ENCODE peak calls at places on chromosomes 7 and 10, in eight cellular contexts. V is body of pancreas, A is esophagus squamous epithelium, J is heart right ventricle, Z is psoas muscle, G is cardiac fibroblast, T is GM13976, Q is OCI-LY7. N is an unnamed sample.

GRCh38 chr7:2503056-2503941 is 16.3 kb upstream of the LFNG start:
- DNase-seq in V (no peak), A (no peak), J (no peak), Z (no peak), G (no peak), T (no peak), Q (no peak), N (no peak)

GRCh38 chr7:143285454-143285756 is 647 bp downstream of the TMEM139 start:
- DNase-seq in V (peak; percentile 54), A (no peak), J (no peak), Z (no peak), G (no peak), T (no peak), Q (no peak), N (no peak)

GRCh38 chr7:28729276-28729675 is 228.9 kb downstream of the TRIL start:
- DNase-seq in V (no peak), A (no peak), J (no peak), Z (no peak), G (no peak), T (no peak), Q (no peak), N (no peak)

GRCh38 chr10:103789771-103790201 is 65.6 kb downstream of the SH3PXD2A start:
- DNase-seq in V (peak; percentile 43), A (no peak), J (no peak), Z (no peak), G (no peak), T (no peak), Q (no peak), N (no peak)

GRCh38 chr10:1180836-1181235 is 124.7 kb downstream of the WDR37 start:
- DNase-seq in V (no peak), A (no peak), J (no peak), Z (no peak), G (no peak), T (no peak), Q (no peak), N (no peak)

GRCh38 chr10:29585488-29585976 is 49.2 kb downstream of the SVIL start:
- DNase-seq in V (no peak), A (no peak), J (no peak), Z (no peak), G (peak; percentile 30), T (no peak), Q (no peak), N (no peak)

GRCh38 chr10:124680675-124681074 is 63.5 kb downstream of the FAM53B start:
- DNase-seq in V (no peak), A (peak; percentile 16), J (no peak), Z (peak; percentile 68), G (peak; percentile 70), T (no peak), Q (no peak), N (peak; percentile 64)

GRCh38 chr7:23353172-23353571 is 54.0 kb downstream of the MALSU1 start:
- DNase-seq in V (no peak), A (no peak), J (no peak), Z (no peak), G (no peak), T (peak; percentile 39), Q (peak; percentile 62), N (no peak)

GRCh38 chr10:102208311-102209035 is 17.6 kb upstream of the ELOVL3 start:
- DNase-seq in V (no peak), A (no peak), J (no peak), Z (no peak), G (no peak), T (no peak), Q (no peak), N (peak; percentile 60)

GRCh38 chr7:16644624-16644986 is 949 bp downstream of the ANKMY2 start:
- DNase-seq in V (peak; percentile 37), A (no peak), J (peak; percentile 37), Z (peak; percentile 51), G (peak; percentile 43), T (peak; percentile 18), Q (peak; percentile 55), N (peak; percentile 63)

GRCh38 chr7:143850682-143851081 is 51.3 kb downstream of the TCAF1 start:
- DNase-seq in V (no peak), A (no peak), J (no peak), Z (no peak), G (no peak), T (no peak), Q (no peak), N (no peak)

GRCh38 chr7:1229334-1229935 is 3.2 kb upstream of the UNCX start:
- DNase-seq in V (no peak), A (no peak), J (no peak), Z (no peak), G (no peak), T (no peak), Q (no peak), N (no peak)

GRCh38 chr10:50593523-50593922 is 30.2 kb downstream of the SGMS1 start:
- DNase-seq in V (no peak), A (no peak), J (no peak), Z (no peak), G (peak; percentile 83), T (no peak), Q (no peak), N (no peak)

GRCh38 chr10:96243296-96243695 is 28.1 kb downstream of the BLNK start:
- DNase-seq in V (no peak), A (no peak), J (no peak), Z (no peak), G (no peak), T (no peak), Q (peak; percentile 64), N (no peak)

GRCh38 chr7:150451097-150451793 is 815 bp downstream of the GIMAP8 start:
- DNase-seq in V (no peak), A (no peak), J (peak; percentile 57), Z (peak; percentile 40), G (no peak), T (peak; percentile 66), Q (no peak), N (no peak)

GRCh38 chr7:91151916-91152315 is 112.3 kb upstream of the FZD1 start:
- DNase-seq in V (no peak), A (no peak), J (no peak), Z (no peak), G (no peak), T (no peak), Q (no peak), N (no peak)

GRCh38 chr7:137691566-137691965 is 155.2 kb downstream of the DGKI start:
- DNase-seq in V (no peak), A (no peak), J (no peak), Z (no peak), G (no peak), T (no peak), Q (no peak), N (no peak)

GRCh38 chr10:102065561-102066420 is 642 bp downstream of the HPS6 start:
- DNase-seq in V (peak; percentile 44), A (no peak), J (peak; percentile 21), Z (peak; percentile 28), G (peak; percentile 20), T (peak; percentile 59), Q (peak; percentile 48), N (no peak)

GRCh38 chr7:150993511-150993910 is 2.7 kb downstream of the NOS3 start:
- DNase-seq in V (no peak), A (no peak), J (peak; percentile 89), Z (peak; percentile 49), G (no peak), T (no peak), Q (no peak), N (no peak)

GRCh38 chr10:112376578-112376855 is 2.6 kb downstream of the ACSL5 start:
- DNase-seq in V (no peak), A (no peak), J (no peak), Z (no peak), G (no peak), T (no peak), Q (peak; percentile 22), N (no peak)

GRCh38 chr10:103768345-103768744 is 87.0 kb downstream of the SH3PXD2A start:
- DNase-seq in V (no peak), A (no peak), J (no peak), Z (no peak), G (no peak), T (no peak), Q (no peak), N (no peak)

GRCh38 chr7:40804477-40805215 is 669.8 kb downstream of the SUGCT start:
- DNase-seq in V (no peak), A (no peak), J (no peak), Z (no peak), G (no peak), T (no peak), Q (no peak), N (no peak)

GRCh38 chr7:53350241-53350640 is 314.8 kb downstream of the POM121L12 start:
- DNase-seq in V (no peak), A (no peak), J (no peak), Z (no peak), G (no peak), T (no peak), Q (peak; percentile 4), N (no peak)
- TF ChIP-seq CTCF in V (no peak), A (peak; percentile 47), J (peak; percentile 49), Z (no peak), G (peak; percentile 20), T (peak; percentile 13), Q (peak; percentile 72), N (peak; percentile 33)

GRCh38 chr10:88880287-88881094 is 446 bp downstream of the STAMBPL1 start:
- DNase-seq in V (peak; percentile 76), A (peak; percentile 38), J (peak; percentile 85), Z (peak; percentile 89), G (peak; percentile 85), T (peak; percentile 81), Q (peak; percentile 91), N (peak; percentile 79)
- TF ChIP-seq CTCF in V (peak; percentile 5), A (peak; percentile 15), J (peak; percentile 34), Z (peak; percentile 13), G (peak; percentile 27), T (peak; percentile 38), Q (peak; percentile 43), N (peak; percentile 16)

DNA sequence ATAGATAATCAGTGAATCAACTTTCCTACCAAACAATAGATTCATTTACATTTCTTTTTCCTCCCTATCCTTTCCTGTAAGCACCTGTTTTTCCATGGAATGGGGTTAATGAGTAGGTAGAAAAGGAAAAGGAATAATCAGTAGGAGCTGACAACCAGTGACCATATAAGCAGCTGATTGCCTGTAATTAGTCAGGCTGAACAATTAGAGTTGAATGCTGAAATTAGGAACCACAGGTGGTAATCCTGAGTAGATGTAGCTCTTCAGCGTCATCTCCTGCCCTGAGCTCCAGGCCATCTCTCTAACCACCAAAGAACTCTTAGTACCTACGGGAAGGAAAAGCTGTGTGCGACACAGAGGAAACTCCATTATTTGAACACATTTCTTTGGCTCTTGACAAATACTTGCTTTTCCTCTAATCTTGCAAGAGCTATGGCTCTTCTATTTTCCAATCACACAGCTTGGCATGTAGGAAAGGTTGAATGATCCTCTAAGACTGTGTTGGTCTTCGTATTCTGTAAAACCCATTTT is 63.8 kb downstream of the KLHDC10 start:
- DNase-seq in V (no peak), A (no peak), J (no peak), Z (no peak), G (no peak), T (no peak), Q (no peak), N (no peak)
- TF ChIP-seq CTCF in V (no peak), A (no peak), J (no peak), Z (no peak), G (no peak), T (no peak), Q (no peak), N (no peak)

DNA sequence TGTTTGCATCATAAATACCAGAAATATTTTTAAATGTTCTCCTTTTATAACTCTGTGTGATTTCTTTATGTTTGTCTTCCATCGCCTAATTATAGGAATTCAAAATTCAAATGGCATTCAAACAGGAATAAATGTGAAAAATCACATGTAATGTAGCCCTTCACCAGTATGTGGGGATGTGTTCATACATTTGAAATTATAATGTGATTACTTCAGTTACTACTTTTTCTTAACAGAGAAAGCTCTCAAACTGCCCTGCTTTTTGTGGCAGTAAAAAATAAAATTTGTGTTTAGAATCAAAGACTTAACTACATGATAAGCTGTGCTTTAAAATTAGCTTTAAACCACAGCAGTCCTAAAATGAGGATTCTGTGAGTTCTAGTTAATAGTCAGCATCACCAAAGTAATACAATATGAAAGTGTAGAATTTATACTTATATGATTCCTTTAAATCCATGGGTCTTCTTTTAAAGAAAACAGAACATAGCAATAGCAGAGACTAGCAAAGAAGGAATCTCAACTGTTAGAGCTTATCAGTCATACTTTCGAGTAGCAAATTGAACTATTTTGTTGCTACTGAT is 7.8 kb upstream of the HERC4 start:
- DNase-seq in V (no peak), A (no peak), J (no peak), Z (no peak), G (peak; percentile 71), T (no peak), Q (no peak), N (peak; percentile 51)
- TF ChIP-seq CTCF in V (peak; percentile 12), A (peak; percentile 60), J (peak; percentile 35), Z (peak; percentile 56), G (peak; percentile 44), T (peak; percentile 15), Q (peak; percentile 55), N (peak; percentile 56)